ENCODE peak calls at places on chromosomes 2 and 18, in seven cellular contexts. W is aorta, O is cardiac muscle cell, D is ovary, S is small intestine, V is suprapubic skin, I is endothelial cell of umbilical vein. L is an unnamed sample.

GRCh38 chr2:230852113-230852512 is 12.6 kb upstream of the ITM2C start:
- DNase-seq in S (no peak), D (no peak), O (no peak), W (no peak), I (no peak), V (no peak), L (no peak)

GRCh38 chr18:46042571-46043123 is 29.4 kb downstream of the PSTPIP2 start:
- DNase-seq in O (no peak), W (no peak), D (no peak), V (no peak), S (no peak), I (no peak), L (no peak)

GRCh38 chr2:218282173-218282991 is 9.9 kb downstream of the TMBIM1 start:
- DNase-seq in D (no peak), I (peak; percentile 64), V (no peak), S (no peak), O (no peak), W (peak; percentile 87), L (peak; percentile 40)

GRCh38 chr2:114729025-114729424 is 286.6 kb downstream of the DPP10 start:
- DNase-seq in I (no peak), O (peak; percentile 42), V (no peak), S (no peak), W (no peak), D (no peak), L (no peak)

GRCh38 chr2:96267159-96267971 is 1.3 kb downstream of the CIAO1 start:
- DNase-seq in S (peak; percentile 48), V (no peak), I (peak; percentile 23), O (peak; percentile 56), W (peak; percentile 83), D (peak; percentile 50), L (no peak)

GRCh38 chr2:160928854-160929301 is 231.3 kb upstream of the TANK start:
- DNase-seq in I (peak; percentile 45), V (no peak), O (no peak), S (no peak), W (no peak), D (no peak), L (no peak)

GRCh38 chr18:67035026-67035425 is 431.1 kb upstream of the CDH19 start:
- DNase-seq in D (no peak), S (no peak), O (no peak), V (no peak), I (no peak), W (no peak), L (no peak)

GRCh38 chr2:96505231-96505889 is at the start of gene NEURL3:
- DNase-seq in V (no peak), O (no peak), S (peak; percentile 89), W (no peak), D (no peak), I (peak; percentile 68), L (no peak)

GRCh38 chr2:105243961-105244360 is 2.4 kb downstream of the GPR45 start:
- DNase-seq in I (no peak), D (no peak), V (no peak), W (no peak), O (peak; percentile 56), S (no peak), L (no peak)

GRCh38 chr2:238418999-238419546 is 7.7 kb upstream of the ASB1 start:
- DNase-seq in V (no peak), D (no peak), O (no peak), S (no peak), I (no peak), W (no peak), L (no peak)

GRCh38 chr2:211437396-211437795 is 881.0 kb downstream of the CPS1 start:
- DNase-seq in O (no peak), W (no peak), I (peak; percentile 4), S (no peak), V (no peak), D (no peak), L (no peak)

GRCh38 chr2:97995026-97995733 is 568 bp downstream of the TMEM131 start:
- DNase-seq in I (peak; percentile 55), V (no peak), O (peak; percentile 79), W (peak; percentile 84), S (peak; percentile 61), D (peak; percentile 45), L (peak; percentile 57)

GRCh38 chr2:159715451-159715850 is 3.1 kb downstream of the MARCHF7 start:
- DNase-seq in W (no peak), S (no peak), O (no peak), V (no peak), D (no peak), I (no peak), L (no peak)

GRCh38 chr2:159714586-159714930 is 2.3 kb downstream of the MARCHF7 start:
- DNase-seq in D (no peak), S (no peak), W (no peak), O (no peak), V (no peak), I (no peak), L (no peak)

GRCh38 chr2:159712194-159712928 is at the start of gene MARCHF7:
- DNase-seq in S (peak; percentile 95), O (peak; percentile 97), V (peak; percentile 98), W (peak; percentile 99), I (peak; percentile 96), D (peak; percentile 97), L (peak; percentile 98)

GRCh38 chr2:159712929-159713575 is 746 bp downstream of the MARCHF7 start:
- DNase-seq in W (no peak), I (no peak), V (no peak), D (no peak), S (peak; percentile 5), O (peak; percentile 64), L (no peak)

GRCh38 chr2:159713691-159714585 is 1.6 kb downstream of the MARCHF7 start:
- DNase-seq in O (peak; percentile 15), S (peak; percentile 30), W (no peak), V (no peak), I (peak; percentile 56), D (no peak), L (no peak)
- H3K27ac ChIP-seq in O (peak overlapping the region; percentile 98), S (peak overlapping the region; percentile 27), W (no peak overlapping the region), V (peak overlapping the region; percentile 100), I (peak overlapping the region; percentile 86), D (no peak overlapping the region), L (peak overlapping the region; percentile 98)

GRCh38 chr18:58928401-58928800 is 63.7 kb downstream of the ZNF532 start:
- DNase-seq in S (no peak), O (no peak), V (no peak), D (no peak), I (no peak), W (no peak), L (no peak)
- H3K4me3 ChIP-seq in S (no peak overlapping the region), O (no peak overlapping the region), V (no peak overlapping the region), D (no peak overlapping the region), I (no peak overlapping the region), W (no peak overlapping the region), L (no peak overlapping the region)

GRCh38 chr18:49985246-49985645 is 171.9 kb upstream of the ACAA2 start:
- DNase-seq in D (no peak), S (no peak), W (no peak), O (no peak), V (no peak), I (no peak), L (no peak)
- H3K27ac ChIP-seq in D (no peak overlapping the region), S (no peak overlapping the region), W (no peak overlapping the region), O (no peak overlapping the region), V (no peak overlapping the region), I (no peak overlapping the region), L (no peak overlapping the region)

DNA sequence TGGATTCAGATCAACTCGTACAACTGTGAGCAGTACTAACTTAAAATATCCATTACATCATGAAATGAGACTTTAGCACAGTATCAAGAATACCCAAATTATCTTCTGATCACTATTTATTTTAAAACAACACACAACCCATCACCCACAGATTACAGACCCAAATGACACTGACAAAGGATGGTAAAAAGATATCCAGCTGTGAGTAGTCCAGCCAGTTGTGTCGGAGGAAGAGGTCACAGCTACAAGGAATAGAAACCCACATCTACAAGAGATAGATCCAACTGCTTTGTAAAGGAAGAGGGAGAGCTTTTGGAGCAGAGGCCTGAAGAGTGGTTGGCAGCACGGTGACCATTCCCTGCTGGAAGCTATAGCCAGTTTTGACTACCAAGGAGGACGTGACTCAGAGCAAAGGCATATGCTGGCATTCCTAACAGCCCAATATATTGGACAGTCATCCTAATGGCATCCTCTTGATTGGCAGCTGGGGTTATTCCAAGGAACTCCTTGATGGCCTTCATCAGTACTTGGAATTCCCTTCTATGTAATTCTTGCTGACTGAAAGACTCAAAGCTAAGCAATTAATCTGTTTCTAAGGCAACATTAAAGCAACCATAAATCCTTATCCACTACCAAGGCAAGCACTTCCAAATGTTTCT is 17.1 kb downstream of the SLC8A1 start:
- DNase-seq in W (peak; percentile 80), O (no peak), V (no peak), S (no peak), D (no peak), I (peak; percentile 88), L (no peak)
- H3K4me3 ChIP-seq in W (no peak overlapping the region), O (no peak overlapping the region), V (no peak overlapping the region), S (no peak overlapping the region), D (no peak overlapping the region), I (no peak overlapping the region), L (no peak overlapping the region)

GRCh38 chr18:50819727-50820378 is at the start of gene MRO:
- DNase-seq in I (peak; percentile 78), D (peak; percentile 81), W (peak; percentile 92), S (peak; percentile 88), V (peak; percentile 85), O (peak; percentile 89), L (peak; percentile 90)

GRCh38 chr18:50819027-50819726 is 639 bp downstream of the MRO start:
- DNase-seq in I (peak; percentile 4), V (no peak), O (peak; percentile 49), S (peak; percentile 81), D (peak; percentile 27), W (no peak), L (peak; percentile 23)

GRCh38 chr18:50817898-50818250 is 1.9 kb downstream of the MRO start:
- DNase-seq in D (no peak), W (no peak), V (no peak), S (no peak), O (no peak), I (no peak), L (no peak)

GRCh38 chr18:50814387-50814786 is 5.4 kb downstream of the MRO start:
- DNase-seq in S (no peak), O (no peak), I (no peak), W (no peak), D (no peak), V (no peak), L (no peak)

GRCh38 chr18:50816767-50817166 is 3.0 kb downstream of the MRO start:
- DNase-seq in D (no peak), S (no peak), I (no peak), W (no peak), V (no peak), O (no peak), L (no peak)
- H3K27ac ChIP-seq in D (no peak overlapping the region), S (no peak overlapping the region), I (no peak overlapping the region), W (no peak overlapping the region), V (no peak overlapping the region), O (no peak overlapping the region), L (no peak overlapping the region)

GRCh38 chr2:128663371-128664050 is 344.8 kb upstream of the HS6ST1 start:
- DNase-seq in O (no peak), S (no peak), W (peak; percentile 68), D (no peak), I (no peak), V (peak; percentile 16), L (no peak)
- H3K4me3 ChIP-seq in O (no peak overlapping the region), S (no peak overlapping the region), W (no peak overlapping the region), D (no peak overlapping the region), I (no peak overlapping the region), V (no peak overlapping the region), L (no peak overlapping the region)

GRCh38 chr2:235726554-235726953 is 232.7 kb downstream of the AGAP1 start:
- DNase-seq in I (no peak), D (no peak), V (no peak), W (no peak), O (no peak), S (no peak), L (no peak)
- H3K27ac ChIP-seq in I (no peak overlapping the region), D (no peak overlapping the region), V (peak overlapping the region; percentile 30), W (no peak overlapping the region), O (no peak overlapping the region), S (no peak overlapping the region), L (no peak overlapping the region)